ENCODE peak calls at places on chromosomes 2 and 18, in four cellular contexts. M is cardiac septum, G is AG09309, C is nucleus accumbens. D is an unnamed sample.

GRCh38 chr2:179991344-179991743 is 15.8 kb downstream of the CWC22 start:
- DNase-seq in M (no peak), G (no peak), C (no peak), D (no peak)

GRCh38 chr2:175741164-175741563 is 260.9 kb downstream of the LNPK start:
- DNase-seq in M (no peak), G (no peak), C (no peak), D (no peak)

GRCh38 chr18:23924813-23925212 is 89.7 kb upstream of the TTC39C start:
- DNase-seq in M (no peak), G (no peak), C (no peak), D (no peak)

GRCh38 chr2:196959750-196960392 is 33.4 kb upstream of the PGAP1 start:
- DNase-seq in M (no peak), G (no peak), C (no peak), D (no peak)

GRCh38 chr2:239440511-239440959 is 39.7 kb upstream of the HDAC4 start:
- DNase-seq in M (no peak), G (no peak), C (peak; percentile 90), D (peak; percentile 73)

GRCh38 chr2:64447317-64448060 is 6.5 kb upstream of the LGALSL start:
- DNase-seq in M (no peak), G (no peak), C (peak; percentile 43), D (no peak)

GRCh38 chr2:204019572-204020501 is 83.3 kb downstream of the ICOS start:
- DNase-seq in M (no peak), G (no peak), C (no peak), D (no peak)

GRCh38 chr2:202510911-202511310 is 123.9 kb upstream of the FAM117B start:
- DNase-seq in M (no peak), G (no peak), C (no peak), D (no peak)

GRCh38 chr2:63681896-63682295 is 93.1 kb downstream of the MDH1 start:
- DNase-seq in M (no peak), G (no peak), C (no peak), D (no peak)

GRCh38 chr2:29311458-29311857 is 196.2 kb downstream of the CLIP4 start:
- DNase-seq in M (no peak), G (no peak), C (no peak), D (no peak)

GRCh38 chr2:4745596-4745995 is 946.6 kb upstream of the SOX11 start:
- DNase-seq in M (no peak), G (no peak), C (peak; percentile 13), D (peak; percentile 1)

GRCh38 chr2:70548233-70548632 is 5.4 kb downstream of the TGFA start:
- DNase-seq in M (no peak), G (no peak), C (no peak), D (no peak)

GRCh38 chr18:63237911-63238710 is 81.5 kb downstream of the BCL2 start:
- DNase-seq in M (no peak), G (peak; percentile 68), C (peak; percentile 40), D (no peak)

GRCh38 chr2:131724019-131724418 is 196.3 kb downstream of the CCDC74A start:
- DNase-seq in M (no peak), G (no peak), C (no peak), D (no peak)

GRCh38 chr18:79778291-79778791 is 19.4 kb upstream of the KCNG2 start:
- DNase-seq in M (no peak), G (no peak), C (no peak), D (no peak)

GRCh38 chr18:48607049-48607984 is 68.5 kb downstream of the CTIF start:
- DNase-seq in M (no peak), G (peak; percentile 55), C (no peak), D (no peak)

GRCh38 chr2:239275871-239276812 is 124.7 kb downstream of the HDAC4 start:
- DNase-seq in M (peak; percentile 77), G (peak; percentile 53), C (peak; percentile 58), D (no peak)

GRCh38 chr2:41910126-41910525 is 137.7 kb upstream of the PKDCC start:
- DNase-seq in M (no peak), G (no peak), C (no peak), D (no peak)

GRCh38 chr2:187956906-187957534 is 334.7 kb upstream of the GULP1 start:
- DNase-seq in M (no peak), G (no peak), C (no peak), D (no peak)

GRCh38 chr2:234165421-234165820 is 114.9 kb downstream of the SPP2 start:
- DNase-seq in M (no peak), G (peak; percentile 46), C (no peak), D (no peak)

GRCh38 chr18:73136134-73136533 is 268.3 kb upstream of the NETO1 start:
- DNase-seq in M (no peak), G (no peak), C (no peak), D (no peak)

GRCh38 chr2:160245614-160246156 is 45.6 kb upstream of the ITGB6 start:
- DNase-seq in M (no peak), G (no peak), C (no peak), D (no peak)

GRCh38 chr18:49560277-49561126 is 1.4 kb upstream of the LIPG start:
- DNase-seq in M (no peak), G (no peak), C (no peak), D (no peak)

GRCh38 chr2:111178730-111179405 is 58.2 kb downstream of the BCL2L11 start:
- DNase-seq in M (no peak), G (no peak), C (no peak), D (no peak)

GRCh38 chr18:11741505-11742145 is 52.6 kb downstream of the GNAL start:
- DNase-seq in M (no peak), G (no peak), C (no peak), D (no peak)

D was measured in anterior cingulate cortex.